ENCODE peak calls at places on chromosomes 16 and 17, in six cellular contexts. C is activated naive CD4-positive, alpha-beta T cell treated with anti-CD3 and anti-CD28 coated beads, Interleukin-2, amount 50 U/mL, for 16 hours; F is mesothelial cell of epicardium; M is WTC11; T is frontal cortex; Q is CD8-positive, alpha-beta memory T cell. I is an unnamed sample.

GRCh38 chr17:77645441-77646430 is 312.8 kb upstream of the TNRC6C start:
- DNase-seq in F (no peak), M (no peak), Q (peak), C (peak), T (no peak), I (peak)

GRCh38 chr17:76585649-76586593 is at the start of gene ST6GALNAC2:
- DNase-seq in T (peak), M (peak), C (peak), Q (peak), F (peak), I (no peak)

GRCh38 chr17:57496382-57496781 is 240.1 kb downstream of the MSI2 start:
- DNase-seq in Q (no peak), M (no peak), T (no peak), C (no peak), F (no peak), I (no peak)

GRCh38 chr17:17494499-17495447 is 1.4 kb downstream of the RASD1 start:
- DNase-seq in F (no peak), M (peak), T (no peak), Q (peak), C (no peak), I (no peak)

GRCh38 chr17:58200024-58200633 is 7.6 kb downstream of the EPX start:
- DNase-seq in Q (peak), T (no peak), C (peak), M (peak), F (no peak), I (peak)

GRCh38 chr17:74485841-74486240 is 19.4 kb downstream of the CD300A start:
- DNase-seq in F (no peak), Q (no peak), M (no peak), C (no peak), T (no peak), I (no peak)

GRCh38 chr16:80914379-80915078 is 92.2 kb downstream of the CMC2 start:
- DNase-seq in T (no peak), M (no peak), Q (no peak), C (no peak), F (no peak), I (no peak)

GRCh38 chr16:49464877-49465504 is 91.4 kb downstream of the C16orf78 start:
- DNase-seq in F (no peak), M (peak), C (no peak), T (no peak), Q (no peak), I (no peak)

GRCh38 chr16:66240565-66240964 is 125.9 kb upstream of the CDH5 start:
- DNase-seq in C (no peak), T (no peak), Q (no peak), F (no peak), M (no peak), I (no peak)

GRCh38 chr17:57708401-57708800 is 36.7 kb downstream of the CCDC182 start:
- DNase-seq in F (no peak), C (no peak), M (no peak), T (no peak), Q (no peak), I (peak)

GRCh38 chr17:65268832-65269231 is 131.7 kb downstream of the RGS9 start:
- DNase-seq in M (no peak), Q (no peak), F (no peak), T (no peak), C (no peak), I (no peak)

GRCh38 chr17:30832438-30832790 is 648 bp downstream of the ATAD5 start:
- DNase-seq in C (no peak), M (no peak), F (no peak), Q (no peak), T (no peak), I (no peak)

GRCh38 chr17:75130632-75131277 is 787 bp downstream of the NT5C start:
- DNase-seq in C (peak), F (peak), T (peak), Q (peak), M (peak), I (peak)

GRCh38 chr17:64130559-64131001 is 636 bp upstream of the ERN1 start:
- DNase-seq in T (no peak), F (no peak), M (no peak), C (peak), Q (no peak), I (no peak)

GRCh38 chr16:72104905-72105304 is 11.3 kb downstream of the DHX38 start:
- DNase-seq in C (no peak), T (no peak), M (no peak), F (no peak), Q (no peak), I (no peak)

GRCh38 chr16:84471316-84471715 is 33.1 kb downstream of the MEAK7 start:
- DNase-seq in Q (no peak), T (no peak), F (no peak), M (no peak), C (no peak), I (no peak)

GRCh38 chr17:11948791-11949190 is 48.5 kb downstream of the ZNF18 start:
- DNase-seq in C (no peak), F (no peak), M (no peak), Q (no peak), T (no peak), I (no peak)

GRCh38 chr17:17300624-17301568 is 2.3 kb upstream of the NT5M start:
- DNase-seq in C (peak), T (no peak), Q (peak), M (peak), F (no peak), I (peak)

GRCh38 chr16:54040975-54041374 is 245.6 kb downstream of the IRX3 start:
- DNase-seq in F (no peak), T (no peak), Q (no peak), C (no peak), M (no peak), I (no peak)

GRCh38 chr16:4723071-4723767 is 10.9 kb downstream of the ANKS3 start:
- DNase-seq in C (no peak), T (no peak), M (no peak), Q (no peak), F (no peak), I (no peak)

GRCh38 chr17:82198092-82198491 is 14.6 kb downstream of the CCDC57 start:
- DNase-seq in Q (no peak), T (no peak), F (no peak), C (no peak), M (no peak), I (no peak)

GRCh38 chr17:17425591-17425990 is 51.2 kb upstream of the MED9 start:
- DNase-seq in Q (no peak), F (no peak), M (no peak), T (no peak), C (no peak), I (no peak)

GRCh38 chr16:19382887-19383816 is 34.5 kb upstream of the TMC5 start:
- DNase-seq in C (no peak), M (no peak), Q (no peak), T (no peak), F (no peak), I (no peak)

GRCh38 chr16:74730049-74730683 is 29.5 kb upstream of the MLKL start:
- DNase-seq in Q (no peak), T (no peak), M (no peak), F (no peak), C (no peak), I (peak)

GRCh38 chr17:51255673-51256072 is 4.2 kb downstream of the MBTD1 start:
- DNase-seq in T (no peak), C (no peak), F (no peak), Q (no peak), M (no peak), I (no peak)

GRCh38 chr16:66834746-66835145 is 4.0 kb upstream of the NAE1 start:
- DNase-seq in C (no peak), F (no peak), Q (no peak), T (no peak), M (no peak), I (no peak)

GRCh38 chr16:49701867-49702494 is 153.9 kb downstream of the ZNF423 start:
- DNase-seq in T (no peak), C (no peak), M (peak), F (peak), Q (no peak), I (no peak)

I was measured in Kasumi-1.